ENCODE peak calls at places on chromosomes 3 and 15, in eight cellular contexts. Z, P, H, W, S, D, E and F are unnamed samples.

GRCh38 chr15:55683366-55683765 is 59.6 kb downstream of the PRTG start:
- DNase-seq in W (no peak), S (peak), D (no peak), E (no peak), P (no peak), H (peak), Z (no peak), F (no peak)

GRCh38 chr3:149252272-149252671 is 30.6 kb upstream of the CP start:
- DNase-seq in W (no peak), E (no peak), P (no peak), S (no peak), D (no peak), Z (no peak), H (no peak), F (no peak)

GRCh38 chr3:34357461-34357860 is 559.0 kb downstream of the PDCD6IP start:
- DNase-seq in S (no peak), E (no peak), W (no peak), H (no peak), P (peak), Z (no peak), D (no peak), F (no peak)

GRCh38 chr3:112734718-112735350 is 93.9 kb upstream of the CCDC80 start:
- DNase-seq in E (peak), S (peak), D (peak), P (peak), H (no peak), Z (peak), W (peak), F (peak)

GRCh38 chr3:195075941-195076875 is 194.8 kb downstream of the XXYLT1 start:
- DNase-seq in E (no peak), Z (no peak), W (no peak), S (no peak), H (no peak), D (no peak), P (no peak), F (no peak)

GRCh38 chr3:185465471-185465870 is 33.4 kb downstream of the TMEM41A start:
- DNase-seq in S (no peak), H (no peak), E (no peak), Z (no peak), P (no peak), W (no peak), D (no peak), F (no peak)

GRCh38 chr3:194481103-194481502 is 5.7 kb downstream of the ATP13A3 start:
- DNase-seq in P (no peak), W (no peak), H (no peak), E (no peak), Z (no peak), S (peak), D (peak), F (no peak)

GRCh38 chr3:193938613-193939012 is 197.3 kb upstream of the HES1 start:
- DNase-seq in H (no peak), S (no peak), E (no peak), D (no peak), Z (no peak), P (no peak), W (no peak), F (no peak)

GRCh38 chr3:99637381-99638111 is 848 bp upstream of the COL8A1 start:
- DNase-seq in P (no peak), S (peak), D (peak), H (no peak), E (no peak), W (peak), Z (no peak), F (no peak)

GRCh38 chr3:149199474-149199873 is 22.2 kb downstream of the CP start:
- DNase-seq in W (no peak), E (no peak), H (no peak), S (no peak), Z (peak), P (no peak), D (peak), F (no peak)

GRCh38 chr15:42155546-42156265 is 730 bp downstream of the PLA2G4F start:
- DNase-seq in Z (no peak), P (no peak), S (no peak), E (no peak), W (no peak), D (peak), H (no peak), F (no peak)

GRCh38 chr15:71802770-71803169 is 7.6 kb upstream of the NR2E3 start:
- DNase-seq in H (no peak), S (no peak), Z (peak), E (peak), D (no peak), P (no peak), W (no peak), F (no peak)

GRCh38 chr15:40308844-40309189 is 1.1 kb upstream of the PLCB2 start:
- DNase-seq in W (no peak), E (peak), Z (no peak), H (no peak), D (no peak), P (no peak), S (no peak), F (peak)

GRCh38 chr15:61364871-61365270 is 135.8 kb upstream of the RORA start:
- DNase-seq in Z (no peak), E (no peak), P (no peak), H (no peak), W (no peak), D (no peak), S (no peak), F (no peak)

GRCh38 chr15:40772014-40772413 is 2.2 kb downstream of the C15orf62 start:
- DNase-seq in H (no peak), Z (no peak), W (no peak), S (no peak), D (no peak), E (no peak), P (no peak), F (no peak)

GRCh38 chr3:137420198-137420995 is 343.7 kb upstream of the SOX14 start:
- DNase-seq in D (no peak), E (no peak), Z (no peak), P (no peak), S (no peak), H (no peak), W (no peak), F (no peak)

GRCh38 chr15:75058127-75058905 is 34.9 kb downstream of the PPCDC start:
- DNase-seq in E (peak), Z (peak), W (no peak), D (peak), H (no peak), S (no peak), P (peak), F (no peak)

GRCh38 chr15:99076109-99076508 is 28.8 kb upstream of the SYNM start:
- DNase-seq in E (no peak), S (no peak), W (no peak), P (no peak), H (no peak), D (no peak), Z (no peak), F (no peak)

GRCh38 chr3:156792114-156792513 is 34.0 kb upstream of the LEKR1 start:
- DNase-seq in D (no peak), P (no peak), S (no peak), H (no peak), W (no peak), E (no peak), Z (no peak), F (no peak)

GRCh38 chr15:41465822-41466421 is 27.8 kb upstream of the ITPKA start:
- DNase-seq in P (peak), S (peak), H (peak), Z (peak), E (peak), W (peak), D (peak), F (peak)

GRCh38 chr15:82105458-82106205 is 59.8 kb upstream of the MEX3B start:
- DNase-seq in H (peak), D (peak), P (peak), S (peak), Z (no peak), E (no peak), W (no peak), F (no peak)